ENCODE peak calls at places on chromosomes 13 and 19, in ten cellular contexts. W, N, D, C, G, A, H, S, Z and Q are unnamed samples.

GRCh38 chr13:79481685-79482052 is 714 bp downstream of the NDFIP2 start:
- DNase-seq in W (peak), N (no peak), D (no peak), C (no peak), G (no peak), A (peak), H (peak), S (peak), Z (no peak), Q (no peak)

GRCh38 chr13:93248627-93249047 is 22.0 kb downstream of the GPC6 start:
- DNase-seq in W (peak), N (peak), D (no peak), C (peak), G (no peak), A (peak), H (peak), S (no peak), Z (peak), Q (peak)

GRCh38 chr13:60274664-60275063 is 110.9 kb upstream of the DIAPH3 start:
- DNase-seq in W (no peak), N (no peak), D (no peak), C (no peak), G (no peak), A (no peak), H (no peak), S (no peak), Z (no peak), Q (no peak)

GRCh38 chr13:111429064-111429558 is 108.7 kb downstream of the TEX29 start:
- DNase-seq in W (peak), N (no peak), D (peak), C (peak), G (no peak), A (no peak), H (peak), S (peak), Z (peak), Q (peak)

GRCh38 chr19:2771786-2772674 is 11.0 kb downstream of the SGTA start:
- DNase-seq in W (no peak), N (no peak), D (no peak), C (no peak), G (no peak), A (no peak), H (no peak), S (no peak), Z (no peak), Q (no peak)

GRCh38 chr19:40921005-40921897 is 39.2 kb upstream of the CYP2A7 start:
- DNase-seq in W (no peak), N (no peak), D (no peak), C (peak), G (peak), A (peak), H (peak), S (peak), Z (no peak), Q (no peak)

GRCh38 chr13:100694722-100695644 is 20.4 kb upstream of the TMTC4 start:
- DNase-seq in W (peak), N (no peak), D (no peak), C (peak), G (no peak), A (peak), H (peak), S (peak), Z (peak), Q (peak)

GRCh38 chr13:52446265-52446664 is 4.2 kb downstream of the VPS36 start:
- DNase-seq in W (no peak), N (no peak), D (no peak), C (peak), G (no peak), A (no peak), H (no peak), S (no peak), Z (no peak), Q (no peak)

GRCh38 chr13:53490732-53491131 is 462.1 kb downstream of the OLFM4 start:
- DNase-seq in W (no peak), N (no peak), D (no peak), C (no peak), G (no peak), A (no peak), H (no peak), S (no peak), Z (no peak), Q (no peak)

GRCh38 chr13:113838711-113839201 is 25.1 kb downstream of the GAS6 start:
- DNase-seq in W (no peak), N (no peak), D (no peak), C (no peak), G (no peak), A (no peak), H (no peak), S (no peak), Z (no peak), Q (no peak)

GRCh38 chr13:66933994-66934393 is 296.1 kb downstream of the PCDH9 start:
- DNase-seq in W (no peak), N (no peak), D (no peak), C (peak), G (no peak), A (no peak), H (no peak), S (no peak), Z (peak), Q (no peak)

GRCh38 chr13:53788286-53788685 is 759.7 kb downstream of the OLFM4 start:
- DNase-seq in W (no peak), N (no peak), D (no peak), C (no peak), G (no peak), A (no peak), H (no peak), S (no peak), Z (no peak), Q (no peak)

GRCh38 chr13:25215253-25215575 is 43.1 kb upstream of the AMER2 start:
- DNase-seq in W (no peak), N (no peak), D (no peak), C (no peak), G (no peak), A (no peak), H (no peak), S (no peak), Z (no peak), Q (no peak)
- TF ChIP-seq CTCF in W (no peak), N (no peak), D (no peak), C (no peak), G (no peak), A (no peak), H (no peak), S (no peak), Z (no peak), Q (no peak)

GRCh38 chr13:87919956-87920355 is 248.8 kb downstream of the SLITRK5 start:
- DNase-seq in W (no peak), N (no peak), D (no peak), C (no peak), G (no peak), A (no peak), H (no peak), S (no peak), Z (no peak), Q (no peak)

GRCh38 chr13:87923713-87924112 is 252.5 kb downstream of the SLITRK5 start:
- DNase-seq in W (no peak), N (no peak), D (no peak), C (no peak), G (no peak), A (no peak), H (peak), S (no peak), Z (no peak), Q (no peak)

GRCh38 chr13:87925006-87925405 is 253.8 kb downstream of the SLITRK5 start:
- DNase-seq in W (no peak), N (no peak), D (no peak), C (no peak), G (no peak), A (no peak), H (no peak), S (no peak), Z (no peak), Q (no peak)
- TF ChIP-seq CTCF in W (no peak), N (no peak), D (no peak), C (no peak), G (no peak), A (no peak), H (no peak), S (no peak), Z (no peak), Q (no peak)

DNA sequence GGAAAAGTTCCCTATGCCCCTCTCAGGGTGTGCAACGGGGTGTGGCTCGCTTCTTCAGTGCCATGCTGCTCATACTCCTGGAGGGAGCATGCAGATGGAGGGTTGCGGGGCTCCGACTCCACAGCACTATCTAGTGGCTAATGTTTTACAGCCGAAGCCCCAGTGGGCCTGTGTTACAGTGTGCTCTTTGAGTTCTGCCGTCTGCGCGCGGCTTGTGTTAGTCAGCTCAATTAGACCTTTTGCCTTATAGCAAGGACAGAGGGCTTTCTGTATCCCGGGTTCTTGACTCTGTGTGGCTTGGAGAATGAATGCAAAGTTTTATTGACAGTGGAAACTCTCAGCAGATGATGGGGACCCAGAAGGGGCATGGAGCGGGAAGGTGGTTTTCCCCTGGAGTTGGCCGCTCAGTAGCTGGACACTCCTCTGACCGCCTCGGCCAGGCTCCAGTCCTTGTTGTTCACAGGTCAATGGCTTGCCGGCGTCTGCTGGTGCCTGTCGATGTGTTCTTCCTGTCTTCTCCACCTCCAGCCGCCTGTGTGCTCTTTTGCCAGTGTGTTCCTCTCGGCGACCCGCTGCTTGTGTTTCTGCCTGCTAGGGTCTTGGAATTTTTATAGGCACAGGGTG is 383.4 kb downstream of the LMO7 start:
- DNase-seq in W (peak), N (no peak), D (peak), C (no peak), G (no peak), A (no peak), H (no peak), S (no peak), Z (no peak), Q (peak)
- TF ChIP-seq CTCF in W (peak), N (no peak), D (peak), C (no peak), G (no peak), A (no peak), H (no peak), S (no peak), Z (no peak), Q (no peak)

GRCh38 chr19:9883231-9883758 is 48.2 kb downstream of the PIN1 start:
- DNase-seq in W (peak), N (no peak), D (no peak), C (peak), G (no peak), A (no peak), H (no peak), S (no peak), Z (no peak), Q (no peak)

GRCh38 chr19:9881720-9882119 is 46.6 kb downstream of the PIN1 start:
- DNase-seq in W (no peak), N (no peak), D (no peak), C (no peak), G (no peak), A (peak), H (no peak), S (no peak), Z (no peak), Q (no peak)

GRCh38 chr19:9883764-9884163 is 48.6 kb downstream of the PIN1 start:
- DNase-seq in W (no peak), N (no peak), D (no peak), C (no peak), G (no peak), A (no peak), H (no peak), S (no peak), Z (no peak), Q (no peak)

GRCh38 chr19:9885077-9885552 is 50.0 kb downstream of the PIN1 start:
- DNase-seq in W (no peak), N (no peak), D (peak), C (peak), G (no peak), A (no peak), H (peak), S (no peak), Z (peak), Q (peak)
- TF ChIP-seq CTCF in W (no peak), N (no peak), D (peak), C (peak), G (no peak), A (no peak), H (no peak), S (no peak), Z (peak), Q (peak)

GRCh38 chr13:21238267-21238666 is 61.8 kb downstream of the MRPL57 start:
- DNase-seq in W (no peak), N (no peak), D (no peak), C (no peak), G (no peak), A (no peak), H (no peak), S (no peak), Z (no peak), Q (no peak)

GRCh38 chr13:21240586-21240985 is 64.1 kb downstream of the MRPL57 start:
- DNase-seq in W (no peak), N (no peak), D (no peak), C (peak), G (no peak), A (no peak), H (no peak), S (no peak), Z (peak), Q (no peak)

GRCh38 chr13:21243045-21243842 is 66.8 kb downstream of the MRPL57 start:
- DNase-seq in W (no peak), N (no peak), D (no peak), C (no peak), G (no peak), A (no peak), H (no peak), S (no peak), Z (no peak), Q (no peak)

GRCh38 chr13:21243843-21244184 is 67.4 kb downstream of the MRPL57 start:
- DNase-seq in W (no peak), N (no peak), D (no peak), C (no peak), G (no peak), A (no peak), H (no peak), S (no peak), Z (no peak), Q (no peak)

DNA sequence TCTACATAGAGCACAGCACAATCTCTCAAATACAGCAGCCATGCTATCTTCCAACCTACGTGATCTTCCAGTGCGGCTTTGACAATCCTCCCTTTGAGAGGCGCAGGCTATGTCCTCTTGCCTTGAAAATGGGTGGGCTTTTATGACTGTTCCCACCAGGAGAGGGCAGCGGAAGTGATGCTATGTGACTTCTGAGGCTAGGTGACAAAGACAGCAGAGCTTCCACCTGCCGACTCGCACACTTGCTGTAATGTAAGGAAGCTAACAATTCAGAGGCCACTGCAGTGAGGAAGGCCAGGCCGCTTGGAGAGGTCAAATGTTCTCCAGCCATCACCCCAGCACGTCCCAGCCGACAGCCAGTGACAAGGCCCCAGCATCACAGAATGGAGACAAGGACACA is 65.8 kb downstream of the MRPL57 start:
- DNase-seq in W (peak), N (no peak), D (no peak), C (no peak), G (no peak), A (no peak), H (no peak), S (no peak), Z (no peak), Q (peak)
- TF ChIP-seq CTCF in W (no peak), N (no peak), D (no peak), C (no peak), G (no peak), A (no peak), H (no peak), S (no peak), Z (no peak), Q (no peak)

DNA sequence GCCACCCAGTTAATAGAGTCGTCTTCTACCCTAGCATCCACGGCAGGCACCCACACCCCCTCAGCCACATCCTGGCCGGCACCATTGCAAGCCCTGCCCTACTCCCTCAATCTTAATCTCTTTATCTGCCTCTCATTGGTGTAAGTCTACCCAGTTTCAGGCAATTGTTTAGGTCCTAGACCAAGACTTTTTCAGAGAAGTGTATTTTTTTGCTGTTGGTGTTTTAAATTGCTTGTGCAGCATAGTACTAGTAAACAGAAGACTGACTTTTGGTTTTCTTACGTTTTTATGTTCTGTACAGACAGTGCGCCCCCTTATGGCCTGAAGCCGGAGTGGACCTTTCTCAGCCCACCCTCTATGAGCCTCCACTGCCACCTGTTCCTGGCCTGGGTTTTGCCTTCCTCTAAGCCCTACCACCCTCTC is 2.3 kb upstream of the LCP1 start:
- DNase-seq in W (peak), N (no peak), D (peak), C (peak), G (no peak), A (peak), H (peak), S (peak), Z (no peak), Q (peak)
- TF ChIP-seq CTCF in W (peak), N (no peak), D (peak), C (peak), G (no peak), A (peak), H (no peak), S (peak), Z (peak), Q (peak)

DNA sequence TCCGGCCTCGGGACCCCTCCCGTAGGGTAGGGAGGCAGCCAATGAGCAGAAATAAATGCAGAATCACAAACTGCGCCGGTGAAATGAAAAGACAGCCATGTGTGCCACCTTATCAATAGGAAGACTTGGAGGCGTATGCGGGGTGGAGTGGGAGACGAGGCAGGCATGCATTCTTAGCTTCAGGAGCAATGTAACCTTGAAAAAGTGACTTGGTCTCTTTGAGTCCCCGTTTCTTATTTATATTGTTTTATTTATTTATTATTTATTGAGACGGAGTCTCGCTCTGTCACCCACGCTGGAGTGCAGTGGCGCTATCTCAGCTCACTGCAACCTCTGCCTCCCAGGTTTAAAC is 16.0 kb downstream of the SSC5D start:
- DNase-seq in W (no peak), N (no peak), D (no peak), C (no peak), G (no peak), A (no peak), H (no peak), S (no peak), Z (no peak), Q (no peak)
- TF ChIP-seq CTCF in W (no peak), N (no peak), D (no peak), C (no peak), G (no peak), A (no peak), H (no peak), S (no peak), Z (no peak), Q (no peak)

GRCh38 chr19:58056261-58056660 is 2.8 kb upstream of the ZNF135 start:
- DNase-seq in W (no peak), N (no peak), D (no peak), C (no peak), G (no peak), A (no peak), H (no peak), S (no peak), Z (no peak), Q (no peak)
- TF ChIP-seq CTCF in W (no peak), N (no peak), D (no peak), C (no peak), G (no peak), A (no peak), H (no peak), S (no peak), Z (no peak), Q (no peak)

DNA sequence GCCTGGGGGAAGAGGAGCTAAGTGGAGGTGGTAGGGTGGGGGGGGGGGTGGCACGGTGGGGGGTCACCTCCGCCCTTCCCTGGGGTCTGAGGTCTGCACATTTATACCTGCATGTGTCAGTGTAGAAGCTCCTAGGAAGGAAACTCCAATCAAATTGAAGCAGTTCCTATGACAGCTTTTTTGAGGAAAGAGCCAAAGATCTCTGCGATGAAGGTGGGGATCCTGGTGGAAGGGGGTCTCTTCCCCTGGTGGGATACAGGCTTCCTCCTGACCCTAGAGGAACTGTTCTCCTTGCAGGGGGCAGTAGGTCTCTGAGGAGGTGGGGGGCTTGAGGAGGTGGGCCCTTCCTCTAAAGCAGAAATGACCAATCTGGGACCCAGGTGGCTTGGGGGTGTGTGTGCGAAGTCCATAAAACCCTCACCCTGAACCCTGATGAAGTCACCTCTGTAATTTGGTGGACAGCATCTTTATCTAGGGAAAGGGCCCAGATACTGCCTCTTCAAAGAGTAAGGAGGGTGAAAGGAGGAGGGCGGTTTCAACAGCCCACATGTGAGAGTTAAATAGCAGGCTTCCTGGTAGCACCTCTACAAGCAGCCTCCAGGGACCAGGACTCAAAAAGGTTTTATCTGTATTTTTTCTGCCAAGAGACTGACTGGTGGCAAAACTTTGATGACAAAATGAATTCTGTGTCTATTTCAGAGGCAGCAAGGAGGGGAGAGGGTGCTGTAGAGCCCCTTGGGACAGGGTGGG is 12.9 kb downstream of the RANBP3 start:
- DNase-seq in W (no peak), N (no peak), D (no peak), C (no peak), G (no peak), A (no peak), H (no peak), S (no peak), Z (no peak), Q (no peak)
- TF ChIP-seq CTCF in W (no peak), N (no peak), D (no peak), C (no peak), G (no peak), A (no peak), H (no peak), S (no peak), Z (no peak), Q (no peak)

DNA sequence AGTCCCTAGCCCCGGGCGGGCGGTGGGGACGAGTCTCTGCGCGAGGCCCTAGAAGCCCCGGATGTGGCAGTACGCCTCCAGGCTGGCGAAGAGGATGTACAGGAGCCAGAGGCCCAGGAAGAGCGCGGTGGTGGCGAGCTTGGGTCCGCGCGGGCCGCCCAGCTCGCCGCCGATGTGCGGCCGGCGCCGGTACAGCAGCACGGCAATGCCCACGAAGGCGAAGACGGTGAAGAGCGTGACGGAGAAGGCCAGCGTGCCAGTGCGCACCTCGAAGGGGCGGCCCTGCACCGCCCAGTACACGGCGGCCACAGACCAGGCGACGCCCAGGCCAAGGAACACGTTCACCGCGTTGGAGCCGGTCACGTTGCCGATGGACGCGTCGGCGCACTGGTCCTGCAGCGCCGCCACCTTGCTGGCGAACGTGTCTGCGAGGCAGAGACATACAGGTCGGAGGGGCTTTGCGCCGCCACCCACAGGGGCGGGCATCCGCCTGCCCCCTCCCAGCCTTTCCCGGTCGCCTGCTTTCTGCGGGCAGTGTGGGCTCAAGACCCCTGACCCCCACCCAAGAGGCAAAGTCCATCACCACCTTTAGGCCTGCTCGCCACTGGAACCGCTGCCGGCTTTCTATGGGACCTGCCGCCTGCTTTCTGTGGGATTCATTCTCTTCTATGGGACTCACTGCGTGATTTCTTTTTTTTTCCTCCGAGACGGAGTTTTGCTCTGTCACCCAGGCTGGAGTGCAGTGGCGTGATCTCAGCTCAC is 10.9 kb upstream of the MEIS3 start:
- DNase-seq in W (peak), N (no peak), D (no peak), C (peak), G (no peak), A (peak), H (peak), S (peak), Z (peak), Q (no peak)
- TF ChIP-seq CTCF in W (no peak), N (peak), D (peak), C (peak), G (no peak), A (peak), H (no peak), S (peak), Z (no peak), Q (peak)